ENCODE peak calls at places on chromosomes 6 and 20, in six cellular contexts. K is cardiac fibroblast; W is stimulated activated CD8-positive, alpha-beta memory T cell treated with anti-CD3 and anti-CD28 coated beads, Interleukin-15, amount 100 ng/mL, for 1 hour; O is mucosa of gallbladder; D is left ventricle myocardium inferior; L is EH. S is an unnamed sample.

GRCh38 chr20:59526242-59527225 is 77.8 kb upstream of the PHACTR3 start:
- DNase-seq in L (no peak), O (no peak), W (no peak), D (no peak), K (peak), S (peak)

GRCh38 chr6:25027221-25027916 is 91.6 kb upstream of the RIPOR2 start:
- DNase-seq in O (peak), W (peak), D (no peak), K (no peak), L (no peak), S (no peak)

GRCh38 chr20:23043376-23043775 is 6.1 kb downstream of the THBD start:
- DNase-seq in K (no peak), O (peak), D (no peak), W (no peak), L (no peak), S (no peak)

GRCh38 chr20:2005831-2006426 is 12.1 kb upstream of the PDYN start:
- DNase-seq in O (peak), D (peak), W (peak), K (peak), L (peak), S (peak)

GRCh38 chr20:37990571-37991151 is 42.6 kb downstream of the TTI1 start:
- DNase-seq in O (peak), L (peak), K (peak), D (peak), W (peak), S (no peak)

GRCh38 chr20:3398681-3399252 is 8.7 kb downstream of the DNAAF9 start:
- DNase-seq in D (no peak), L (peak), W (no peak), K (peak), O (no peak), S (no peak)

GRCh38 chr20:62200491-62201172 is 17.8 kb downstream of the MTG2 start:
- DNase-seq in K (no peak), D (no peak), L (no peak), W (no peak), O (no peak), S (no peak)

GRCh38 chr20:19767070-19767469 is 9.0 kb downstream of the RIN2 start:
- DNase-seq in D (no peak), W (no peak), O (no peak), L (no peak), K (no peak), S (no peak)

GRCh38 chr6:106046854-106047200 is 39.3 kb upstream of the PRDM1 start:
- DNase-seq in K (no peak), W (no peak), L (no peak), D (no peak), O (no peak), S (no peak)

S was measured in A673.